ENCODE peak calls at places on chromosomes 13 and 19, in seven cellular contexts. Q, S, B, V, F, A and P are unnamed samples.

GRCh38 chr13:31860002-31860401 is 120.7 kb downstream of the RXFP2 start:
- DNase-seq in Q (no peak), S (no peak), B (no peak), V (no peak), F (no peak), A (no peak), P (no peak)

GRCh38 chr13:75762066-75762937 is 126.2 kb downstream of the LMO7 start:
- DNase-seq in Q (no peak), S (no peak), B (no peak), V (no peak), F (no peak), A (peak; percentile 89), P (no peak)

GRCh38 chr13:99085139-99085845 is 107.4 kb upstream of the DOCK9 start:
- DNase-seq in Q (no peak), S (peak; percentile 60), B (peak; percentile 28), V (no peak), F (peak; percentile 28), A (no peak), P (no peak)

GRCh38 chr19:51788936-51789795 is 5.8 kb upstream of the FPR3 start:
- DNase-seq in Q (no peak), S (no peak), B (no peak), V (no peak), F (no peak), A (peak; percentile 19), P (no peak)

GRCh38 chr19:46599716-46600392 is 1.3 kb upstream of the CALM3 start:
- DNase-seq in Q (no peak), S (no peak), B (no peak), V (no peak), F (no peak), A (no peak), P (no peak)

GRCh38 chr13:42548731-42549554 is 25.0 kb upstream of the TNFSF11 start:
- DNase-seq in Q (no peak), S (no peak), B (no peak), V (peak; percentile 74), F (no peak), A (no peak), P (no peak)

GRCh38 chr19:12665646-12666304 is 767 bp downstream of the MAN2B1 start:
- DNase-seq in Q (no peak), S (peak; percentile 37), B (peak; percentile 49), V (no peak), F (no peak), A (no peak), P (no peak)

GRCh38 chr19:48556163-48556562 is 4.2 kb downstream of the SULT2B1 start:
- DNase-seq in Q (no peak), S (no peak), B (no peak), V (peak; percentile 41), F (no peak), A (peak; percentile 75), P (peak; percentile 62)

GRCh38 chr19:46803555-46803954 is 15.2 kb upstream of the SLC1A5 start:
- DNase-seq in Q (no peak), S (no peak), B (no peak), V (no peak), F (no peak), A (no peak), P (no peak)

GRCh38 chr13:100657881-100658315 is 16.7 kb downstream of the TMTC4 start:
- DNase-seq in Q (no peak), S (no peak), B (no peak), V (no peak), F (no peak), A (no peak), P (no peak)

GRCh38 chr13:38372818-38373217 is 23.2 kb downstream of the UFM1 start:
- DNase-seq in Q (no peak), S (no peak), B (no peak), V (no peak), F (no peak), A (no peak), P (no peak)

GRCh38 chr13:39602614-39603366 is at the start of gene LHFPL6:
- DNase-seq in Q (peak; percentile 36), S (peak; percentile 87), B (peak; percentile 80), V (peak; percentile 77), F (peak; percentile 86), A (peak; percentile 64), P (peak; percentile 36)

GRCh38 chr19:2042485-2043268 is 8.4 kb downstream of the MKNK2 start:
- DNase-seq in Q (no peak), S (no peak), B (no peak), V (no peak), F (no peak), A (no peak), P (no peak)

GRCh38 chr13:97911311-97912138 is 42.0 kb upstream of the IPO5 start:
- DNase-seq in Q (no peak), S (no peak), B (peak; percentile 31), V (peak; percentile 33), F (no peak), A (peak; percentile 34), P (peak; percentile 0)

GRCh38 chr13:75825161-75825560 is 189.0 kb downstream of the LMO7 start:
- DNase-seq in Q (no peak), S (no peak), B (no peak), V (no peak), F (no peak), A (peak; percentile 31), P (no peak)

GRCh38 chr19:43526884-43527859 is at the start of gene ETHE1:
- DNase-seq in Q (peak; percentile 54), S (peak; percentile 88), B (peak; percentile 74), V (peak; percentile 31), F (peak; percentile 90), A (peak; percentile 56), P (peak; percentile 86)

GRCh38 chr13:52141299-52141698 is 12.4 kb upstream of the NEK5 start:
- DNase-seq in Q (no peak), S (no peak), B (no peak), V (no peak), F (no peak), A (no peak), P (no peak)

GRCh38 chr13:27101847-27102246 is 69.8 kb downstream of the USP12 start:
- DNase-seq in Q (no peak), S (no peak), B (no peak), V (no peak), F (no peak), A (no peak), P (no peak)

GRCh38 chr13:112905990-112906641 is 62.9 kb upstream of the MCF2L start:
- DNase-seq in Q (no peak), S (peak; percentile 58), B (no peak), V (no peak), F (no peak), A (peak; percentile 72), P (no peak)

GRCh38 chr13:113034451-113035208 is 65.6 kb downstream of the MCF2L start:
- DNase-seq in Q (no peak), S (peak; percentile 63), B (no peak), V (peak; percentile 24), F (peak; percentile 60), A (peak; percentile 29), P (peak; percentile 17)

GRCh38 chr19:17767559-17767958 is 16.3 kb downstream of the FCHO1 start:
- DNase-seq in Q (no peak), S (no peak), B (no peak), V (no peak), F (no peak), A (no peak), P (no peak)

GRCh38 chr13:114259974-114260373 is 21.4 kb upstream of the UPF3A start:
- DNase-seq in Q (no peak), S (no peak), B (no peak), V (no peak), F (no peak), A (no peak), P (no peak)

GRCh38 chr13:99258210-99258860 is at the start of gene GPR18:
- DNase-seq in Q (peak; percentile 13), S (no peak), B (peak; percentile 51), V (no peak), F (no peak), A (no peak), P (no peak)

GRCh38 chr13:59842507-59842906 is 321.2 kb downstream of the DIAPH3 start:
- DNase-seq in Q (no peak), S (no peak), B (no peak), V (no peak), F (no peak), A (peak; percentile 58), P (no peak)

GRCh38 chr19:15365264-15365663 is 14.3 kb downstream of the AKAP8 start:
- DNase-seq in Q (no peak), S (no peak), B (no peak), V (no peak), F (no peak), A (no peak), P (no peak)

GRCh38 chr13:59684105-59684504 is 479.6 kb downstream of the DIAPH3 start:
- DNase-seq in Q (no peak), S (no peak), B (no peak), V (no peak), F (no peak), A (no peak), P (no peak)

GRCh38 chr13:84430015-84430414 is 547.7 kb upstream of the SLITRK1 start:
- DNase-seq in Q (no peak), S (no peak), B (no peak), V (peak; percentile 13), F (no peak), A (no peak), P (no peak)

GRCh38 chr13:110797230-110797877 is 83.9 kb downstream of the ING1 start:
- DNase-seq in Q (no peak), S (no peak), B (no peak), V (no peak), F (no peak), A (no peak), P (no peak)

GRCh38 chr13:87669379-87669978 is 1.7 kb upstream of the SLITRK5 start:
- DNase-seq in Q (no peak), S (no peak), B (no peak), V (no peak), F (peak; percentile 36), A (peak; percentile 52), P (no peak)